ENCODE peak calls at places on chromosomes 1 and 21, in nine cellular contexts. One of them, this sample, is unnamed.

GRCh38 chr21:25176637-25177412 is 430.5 kb downstream of the MRPL39 start:
- DNase-seq in Daoy: no peak
- DNase-seq in AG10803: peak
- DNase-seq in NCI-H1436: no peak
- DNase-seq in fibroblast of mammary gland: no peak
- DNase-seq in ELR: peak
- DNase-seq in HTR-8/SVneo: peak
- DNase-seq in activated effector memory CD4-positive, alpha-beta T cell treated with anti-CD3 and anti-CD28 coated beads, Interleukin-2, amount 50 U/mL, for 16 hours: no peak
- DNase-seq in CD4-positive, CD25-positive, alpha-beta regulatory T cell: no peak
- DNase-seq in this sample: peak

GRCh38 chr21:36150192-36150711 is 6.4 kb upstream of the DOP1B start:
- DNase-seq in CD4-positive, CD25-positive, alpha-beta regulatory T cell: no peak
- DNase-seq in NCI-H1436: no peak
- DNase-seq in Daoy: peak
- DNase-seq in fibroblast of mammary gland: peak
- DNase-seq in HTR-8/SVneo: no peak
- DNase-seq in AG10803: peak
- DNase-seq in ELR: no peak
- DNase-seq in activated effector memory CD4-positive, alpha-beta T cell treated with anti-CD3 and anti-CD28 coated beads, Interleukin-2, amount 50 U/mL, for 16 hours: no peak
- DNase-seq in this sample: peak

GRCh38 chr1:53147171-53147570 is 4.7 kb upstream of the SLC1A7 start:
- DNase-seq in ELR: no peak
- DNase-seq in Daoy: no peak
- DNase-seq in fibroblast of mammary gland: no peak
- DNase-seq in activated effector memory CD4-positive, alpha-beta T cell treated with anti-CD3 and anti-CD28 coated beads, Interleukin-2, amount 50 U/mL, for 16 hours: no peak
- DNase-seq in CD4-positive, CD25-positive, alpha-beta regulatory T cell: no peak
- DNase-seq in NCI-H1436: no peak
- DNase-seq in HTR-8/SVneo: no peak
- DNase-seq in AG10803: no peak
- DNase-seq in this sample: no peak

GRCh38 chr1:176996455-176997090 is 167.9 kb downstream of the ASTN1 start:
- DNase-seq in fibroblast of mammary gland: peak
- DNase-seq in CD4-positive, CD25-positive, alpha-beta regulatory T cell: no peak
- DNase-seq in Daoy: peak
- DNase-seq in AG10803: no peak
- DNase-seq in NCI-H1436: no peak
- DNase-seq in activated effector memory CD4-positive, alpha-beta T cell treated with anti-CD3 and anti-CD28 coated beads, Interleukin-2, amount 50 U/mL, for 16 hours: no peak
- DNase-seq in ELR: no peak
- DNase-seq in HTR-8/SVneo: no peak
- DNase-seq in this sample: peak

GRCh38 chr1:38050397-38051141 is 4.0 kb upstream of the POU3F1 start:
- DNase-seq in HTR-8/SVneo: no peak
- DNase-seq in Daoy: peak
- DNase-seq in AG10803: no peak
- DNase-seq in CD4-positive, CD25-positive, alpha-beta regulatory T cell: no peak
- DNase-seq in fibroblast of mammary gland: no peak
- DNase-seq in activated effector memory CD4-positive, alpha-beta T cell treated with anti-CD3 and anti-CD28 coated beads, Interleukin-2, amount 50 U/mL, for 16 hours: no peak
- DNase-seq in ELR: no peak
- DNase-seq in NCI-H1436: no peak
- DNase-seq in this sample: no peak

GRCh38 chr1:22450421-22451021 is 1.1 kb upstream of the ZBTB40 start:
- DNase-seq in activated effector memory CD4-positive, alpha-beta T cell treated with anti-CD3 and anti-CD28 coated beads, Interleukin-2, amount 50 U/mL, for 16 hours: no peak
- DNase-seq in Daoy: no peak
- DNase-seq in CD4-positive, CD25-positive, alpha-beta regulatory T cell: no peak
- DNase-seq in fibroblast of mammary gland: no peak
- DNase-seq in ELR: no peak
- DNase-seq in NCI-H1436: no peak
- DNase-seq in AG10803: no peak
- DNase-seq in HTR-8/SVneo: no peak
- DNase-seq in this sample: no peak

GRCh38 chr1:153659656-153660055 is 1.2 kb downstream of the SNAPIN start:
- DNase-seq in Daoy: no peak
- DNase-seq in fibroblast of mammary gland: no peak
- DNase-seq in CD4-positive, CD25-positive, alpha-beta regulatory T cell: no peak
- DNase-seq in activated effector memory CD4-positive, alpha-beta T cell treated with anti-CD3 and anti-CD28 coated beads, Interleukin-2, amount 50 U/mL, for 16 hours: peak
- DNase-seq in AG10803: no peak
- DNase-seq in NCI-H1436: no peak
- DNase-seq in HTR-8/SVneo: no peak
- DNase-seq in ELR: no peak
- DNase-seq in this sample: no peak

GRCh38 chr1:38872401-38873026 is 634 bp downstream of the MYCBP start:
- DNase-seq in Daoy: peak
- DNase-seq in fibroblast of mammary gland: peak
- DNase-seq in CD4-positive, CD25-positive, alpha-beta regulatory T cell: peak
- DNase-seq in AG10803: peak
- DNase-seq in HTR-8/SVneo: no peak
- DNase-seq in activated effector memory CD4-positive, alpha-beta T cell treated with anti-CD3 and anti-CD28 coated beads, Interleukin-2, amount 50 U/mL, for 16 hours: peak
- DNase-seq in ELR: peak
- DNase-seq in NCI-H1436: no peak
- DNase-seq in this sample: peak

GRCh38 chr1:107243461-107243860 is 102.6 kb downstream of the NTNG1 start:
- DNase-seq in HTR-8/SVneo: no peak
- DNase-seq in activated effector memory CD4-positive, alpha-beta T cell treated with anti-CD3 and anti-CD28 coated beads, Interleukin-2, amount 50 U/mL, for 16 hours: no peak
- DNase-seq in Daoy: no peak
- DNase-seq in ELR: no peak
- DNase-seq in CD4-positive, CD25-positive, alpha-beta regulatory T cell: no peak
- DNase-seq in AG10803: no peak
- DNase-seq in NCI-H1436: no peak
- DNase-seq in fibroblast of mammary gland: no peak
- DNase-seq in this sample: no peak

This sample was measured in astrocyte of the hippocampus.